ENCODE peak calls at places on chromosomes 7 and 10, in six cellular contexts. B is Peyer's patch, L is breast epithelium, H is neuronal stem cell, V is heart right ventricle, P is psoas muscle. Z is an unnamed sample. For H3K4me1, the result is how much of the 10 kb centered on the place peaks cover.

GRCh38 chr7:17421941-17422340 is 123.5 kb downstream of the AHR start:
- DNase-seq in B (no peak), L (no peak), H (no peak), V (no peak), P (no peak), Z (no peak)

GRCh38 chr10:44261710-44262455 is 123.0 kb downstream of the CXCL12 start:
- DNase-seq in B (no peak), L (no peak), H (no peak), V (peak), P (no peak), Z (no peak)

GRCh38 chr10:44195120-44196007 is 189.5 kb downstream of the CXCL12 start:
- DNase-seq in B (peak), L (peak), H (no peak), V (peak), P (peak), Z (no peak)

GRCh38 chr10:43576580-43576979 is 2.2 kb upstream of the ZNF239 start:
- DNase-seq in B (no peak), L (no peak), H (no peak), V (no peak), P (no peak), Z (no peak)

GRCh38 chr7:80950550-80950967 is 31.7 kb upstream of the SEMA3C start:
- DNase-seq in B (no peak), L (no peak), H (no peak), V (peak), P (no peak), Z (no peak)

GRCh38 chr7:23894891-23895569 is 185.0 kb downstream of the STK31 start:
- DNase-seq in B (no peak), L (no peak), H (no peak), V (no peak), P (no peak), Z (no peak)

GRCh38 chr10:120982507-120982906 is 131.3 kb downstream of the WDR11 start:
- DNase-seq in B (no peak), L (no peak), H (no peak), V (no peak), P (no peak), Z (no peak)

GRCh38 chr10:47421057-47421952 is 37.2 kb upstream of the ZNF488 start:
- DNase-seq in B (peak), L (no peak), H (no peak), V (no peak), P (no peak), Z (no peak)

GRCh38 chr10:31192475-31192874 is 126.5 kb upstream of the ZEB1 start:
- DNase-seq in B (no peak), L (no peak), H (no peak), V (no peak), P (no peak), Z (no peak)

GRCh38 chr10:77636967-77637473 is 588 bp downstream of the KCNMA1 start:
- DNase-seq in B (no peak), L (no peak), H (no peak), V (no peak), P (peak), Z (no peak)

GRCh38 chr7:98229991-98230745 is 18.9 kb downstream of the BHLHA15 start:
- DNase-seq in B (no peak), L (no peak), H (no peak), V (no peak), P (no peak), Z (no peak)

GRCh38 chr10:90887555-90887954 is 15.8 kb downstream of the RPP30 start:
- DNase-seq in B (no peak), L (no peak), H (no peak), V (no peak), P (no peak), Z (no peak)

GRCh38 chr7:28686418-28686800 is 271.7 kb downstream of the TRIL start:
- DNase-seq in B (no peak), L (no peak), H (peak), V (peak), P (no peak), Z (no peak)

GRCh38 chr7:52209658-52210057 is 825.8 kb upstream of the POM121L12 start:
- DNase-seq in B (no peak), L (no peak), H (no peak), V (no peak), P (no peak), Z (no peak)

GRCh38 chr7:123847868-123848267 is 2.9 kb downstream of the HYAL4 start:
- DNase-seq in B (no peak), L (no peak), H (no peak), V (no peak), P (no peak), Z (no peak)

GRCh38 chr10:86954681-86955500 is 2.5 kb downstream of the MMRN2 start:
- DNase-seq in B (no peak), L (no peak), H (no peak), V (no peak), P (no peak), Z (no peak)

GRCh38 chr7:101781384-101781783 is 36.0 kb upstream of the CUX1 start:
- DNase-seq in B (no peak), L (no peak), H (no peak), V (no peak), P (no peak), Z (no peak)

GRCh38 chr10:118241229-118242137 is 100.6 kb downstream of the FAM204A start:
- DNase-seq in B (peak), L (peak), H (peak), V (peak), P (peak), Z (peak)

GRCh38 chr10:70513848-70514309 is 35.3 kb downstream of the PALD1 start:
- DNase-seq in B (no peak), L (no peak), H (no peak), V (no peak), P (no peak), Z (no peak)

GRCh38 chr7:130489140-130489967 is 2.5 kb upstream of the MEST start:
- DNase-seq in B (no peak), L (no peak), H (no peak), V (no peak), P (no peak), Z (no peak)

GRCh38 chr10:17742918-17743317 is 9.1 kb upstream of the TMEM236 start:
- DNase-seq in B (peak), L (no peak), H (peak), V (peak), P (peak), Z (peak)

GRCh38 chr7:141891338-141891737 is 24.9 kb upstream of the OR9A4 start:
- DNase-seq in B (no peak), L (no peak), H (no peak), V (no peak), P (no peak), Z (no peak)

GRCh38 chr10:94416896-94417295 is 14.6 kb downstream of the TBC1D12 start:
- DNase-seq in B (no peak), L (no peak), H (no peak), V (no peak), P (no peak), Z (no peak)

GRCh38 chr10:119323085-119323670 is 115.8 kb downstream of the GRK5 start:
- DNase-seq in B (no peak), L (no peak), H (no peak), V (no peak), P (no peak), Z (no peak)

GRCh38 chr10:125886914-125887512 is 5.9 kb upstream of the DHX32 start:
- DNase-seq in B (no peak), L (no peak), H (no peak), V (no peak), P (no peak), Z (no peak)

GRCh38 chr10:97915346-97915745 is 65.7 kb downstream of the GOLGA7B start:
- DNase-seq in B (no peak), L (no peak), H (no peak), V (no peak), P (no peak), Z (no peak)

GRCh38 chr7:93194368-93194767 is 31.9 kb downstream of the HEPACAM2 start:
- DNase-seq in B (no peak), L (no peak), H (no peak), V (no peak), P (no peak), Z (no peak)

GRCh38 chr10:118472415-118472814 is 123.0 kb downstream of the PRLHR start:
- DNase-seq in B (no peak), L (no peak), H (no peak), V (no peak), P (no peak), Z (no peak)

GRCh38 chr10:84296071-84296981 is 32.1 kb upstream of the CCSER2 start:
- DNase-seq in B (no peak), L (no peak), H (no peak), V (peak), P (no peak), Z (no peak)

GRCh38 chr7:98212532-98213041 is 1.3 kb downstream of the BHLHA15 start:
- DNase-seq in B (no peak), L (no peak), H (no peak), V (no peak), P (no peak), Z (no peak)

GRCh38 chr10:93039721-93040120 is 20.9 kb upstream of the CYP26C1 start:
- DNase-seq in B (no peak), L (no peak), H (no peak), V (no peak), P (no peak), Z (no peak)

GRCh38 chr10:101894742-101895141 is 51.1 kb upstream of the KCNIP2 start:
- DNase-seq in B (no peak), L (no peak), H (no peak), V (peak), P (no peak), Z (no peak)

GRCh38 chr7:93117852-93118530 is at the start of gene SAMD9:
- DNase-seq in B (no peak), L (peak), H (no peak), V (peak), P (no peak), Z (peak)

GRCh38 chr10:72816565-72816964 is 77.0 kb upstream of the OIT3 start:
- DNase-seq in B (no peak), L (no peak), H (no peak), V (no peak), P (no peak), Z (no peak)

GRCh38 chr10:100014129-100014762 is 4.5 kb upstream of the DNMBP start:
- DNase-seq in B (no peak), L (no peak), H (no peak), V (no peak), P (no peak), Z (no peak)

GRCh38 chr7:149459540-149460433 is 1.1 kb downstream of the ZNF777 start:
- DNase-seq in B (no peak), L (no peak), H (peak), V (no peak), P (no peak), Z (no peak)

GRCh38 chr10:70809011-70809611 is 6.6 kb upstream of the SGPL1 start:
- DNase-seq in B (no peak), L (no peak), H (no peak), V (no peak), P (no peak), Z (no peak)

GRCh38 chr10:1241973-1242935 is 186.1 kb downstream of the WDR37 start:
- DNase-seq in B (peak), L (no peak), H (no peak), V (no peak), P (no peak), Z (no peak)

GRCh38 chr10:1242975-1243374 is 186.8 kb downstream of the WDR37 start:
- DNase-seq in B (peak), L (no peak), H (no peak), V (no peak), P (no peak), Z (no peak)

GRCh38 chr10:1243486-1244182 is 187.4 kb downstream of the WDR37 start:
- DNase-seq in B (peak), L (no peak), H (no peak), V (no peak), P (no peak), Z (no peak)

GRCh38 chr10:1240341-1240775 is 184.2 kb downstream of the WDR37 start:
- DNase-seq in B (peak), L (no peak), H (no peak), V (no peak), P (no peak), Z (peak)

DNA sequence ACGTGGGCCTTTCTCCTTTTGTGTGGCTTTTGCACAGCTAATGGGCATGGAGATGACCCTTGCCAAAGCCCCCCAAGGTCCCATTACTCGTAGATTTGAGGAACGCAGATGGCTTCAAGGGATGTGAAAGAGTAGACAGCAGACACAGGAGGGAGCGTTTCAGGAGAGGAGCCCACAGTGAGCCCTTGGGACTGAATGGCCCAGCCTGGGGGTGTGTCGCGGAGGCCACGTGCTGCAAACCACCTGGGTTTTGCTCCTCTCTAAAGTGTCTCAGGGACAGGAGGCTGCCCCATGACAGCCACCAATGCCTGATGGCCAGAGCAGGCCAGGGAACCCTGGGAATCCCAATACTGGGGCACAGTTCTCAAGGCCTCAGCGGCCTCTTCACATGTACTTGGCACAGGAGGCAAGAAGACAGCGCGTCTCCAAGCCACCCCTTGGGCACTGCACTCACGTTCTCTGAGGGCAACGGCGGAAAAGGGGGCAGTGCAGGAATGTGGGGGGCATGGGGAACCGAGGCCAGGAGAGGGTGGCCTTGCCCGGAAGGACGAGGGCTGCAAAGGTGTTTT is 185.2 kb downstream of the WDR37 start:
- DNase-seq in B (peak), L (no peak), H (no peak), V (no peak), P (no peak), Z (no peak)
- H3K27ac ChIP-seq in B (no peak), L (no peak), H (no peak), V (no peak), P (no peak), Z (no peak)

GRCh38 chr10:11223081-11223480 is 205.4 kb downstream of the CELF2 start:
- DNase-seq in B (no peak), L (no peak), H (no peak), V (no peak), P (no peak), Z (no peak)
- H3K4me1 ChIP-seq in B (under half), L (under half), H (under half), V (under half), P (under half), Z (half or more)

DNA sequence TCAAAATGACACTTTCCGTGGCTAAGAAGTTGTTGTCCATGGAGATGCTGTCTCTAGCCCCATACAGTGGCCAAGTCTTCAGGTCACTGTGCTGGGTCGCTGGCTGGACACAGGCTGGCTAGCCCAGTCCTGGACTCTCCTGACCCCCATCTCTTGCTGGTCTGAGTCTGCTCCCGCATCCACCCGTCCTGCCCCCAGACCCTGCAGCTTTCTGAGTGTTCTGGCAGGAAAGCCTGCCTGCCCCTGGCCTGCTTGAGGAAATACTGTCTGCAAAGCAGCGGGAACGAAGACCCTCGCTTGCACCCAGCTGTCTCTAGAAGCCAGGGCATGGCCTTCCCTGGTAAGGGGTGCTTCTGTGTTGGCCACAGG is 850 bp downstream of the ARHGAP22 start:
- DNase-seq in B (no peak), L (no peak), H (no peak), V (no peak), P (no peak), Z (no peak)
- H3K4me3 ChIP-seq in B (peak), L (peak), H (no peak), V (peak), P (peak), Z (no peak)

GRCh38 chr7:22430457-22430856 is 69.5 kb downstream of the STEAP1B start:
- DNase-seq in B (no peak), L (no peak), H (no peak), V (no peak), P (no peak), Z (no peak)

GRCh38 chr7:22435720-22436119 is 64.3 kb downstream of the STEAP1B start:
- DNase-seq in B (no peak), L (no peak), H (no peak), V (no peak), P (no peak), Z (no peak)

GRCh38 chr7:22432203-22432718 is 67.7 kb downstream of the STEAP1B start:
- DNase-seq in B (no peak), L (no peak), H (no peak), V (no peak), P (no peak), Z (no peak)

GRCh38 chr7:22435105-22435504 is 64.9 kb downstream of the STEAP1B start:
- DNase-seq in B (no peak), L (no peak), H (no peak), V (no peak), P (no peak), Z (no peak)

DNA sequence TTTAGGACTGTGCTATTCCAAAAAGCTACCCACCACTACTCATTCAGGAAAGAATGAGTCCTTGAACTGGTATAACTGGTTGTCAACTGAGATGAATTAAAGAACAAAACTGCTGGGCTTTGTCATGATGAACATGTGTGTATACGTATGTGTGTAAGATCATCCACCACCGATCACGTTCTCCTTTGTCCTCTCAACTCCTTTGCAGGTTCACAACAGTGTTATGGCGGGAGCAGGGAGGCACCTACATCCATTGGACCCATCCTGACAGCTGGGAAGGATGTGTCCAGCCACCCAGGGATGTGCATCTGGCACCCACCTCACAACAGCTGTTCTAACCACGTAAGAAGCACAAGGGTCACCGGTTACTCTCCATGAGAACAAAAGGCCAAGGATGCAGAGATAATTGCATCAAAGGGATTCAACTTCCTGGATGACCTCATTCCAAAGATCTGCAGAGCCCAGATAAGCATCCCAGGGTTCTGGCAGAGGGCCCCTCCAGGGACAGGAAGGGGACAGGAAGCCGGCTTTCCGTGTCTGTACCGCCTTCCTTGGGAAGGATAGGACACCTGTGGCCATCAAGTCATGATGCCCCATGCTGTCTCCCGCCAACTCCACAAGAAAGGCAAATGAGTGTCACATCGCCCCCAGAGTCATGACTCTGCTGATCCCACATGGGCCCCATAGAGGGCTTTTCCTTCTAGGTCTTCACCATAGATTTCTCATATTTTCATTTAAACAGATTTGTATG is 66.1 kb downstream of the STEAP1B start:
- DNase-seq in B (no peak), L (no peak), H (no peak), V (peak), P (peak), Z (no peak)
- H3K27ac ChIP-seq in B (no peak), L (peak), H (peak), V (no peak), P (peak), Z (no peak)

GRCh38 chr7:84142726-84143125 is 51.9 kb downstream of the SEMA3A start:
- DNase-seq in B (no peak), L (no peak), H (no peak), V (no peak), P (no peak), Z (no peak)

GRCh38 chr7:84144480-84144879 is 50.1 kb downstream of the SEMA3A start:
- DNase-seq in B (no peak), L (no peak), H (no peak), V (no peak), P (no peak), Z (no peak)

GRCh38 chr7:84149573-84149972 is 45.0 kb downstream of the SEMA3A start:
- DNase-seq in B (no peak), L (no peak), H (no peak), V (no peak), P (no peak), Z (no peak)

GRCh38 chr7:84145892-84146291 is 48.7 kb downstream of the SEMA3A start:
- DNase-seq in B (no peak), L (no peak), H (no peak), V (no peak), P (no peak), Z (no peak)

DNA sequence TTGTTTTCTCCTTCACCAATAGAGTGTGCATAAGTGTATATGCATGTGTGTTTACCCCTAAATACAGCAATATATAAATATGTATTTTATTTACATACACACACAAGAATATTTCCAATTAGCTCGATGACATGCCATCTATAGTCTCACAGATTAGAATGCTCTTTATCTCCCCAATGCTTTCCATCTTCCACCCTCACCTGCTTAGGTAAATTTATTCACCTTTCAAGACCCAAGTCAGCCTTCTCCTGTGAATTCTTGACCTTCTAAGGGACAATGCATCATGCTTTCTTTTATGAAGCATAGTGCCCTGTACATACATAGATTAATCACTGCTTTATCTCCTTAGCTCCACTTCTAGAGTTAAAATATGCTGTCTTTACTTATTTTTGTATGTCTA is 49.7 kb downstream of the SEMA3A start:
- DNase-seq in B (no peak), L (no peak), H (no peak), V (no peak), P (no peak), Z (no peak)
- H3K4me1 ChIP-seq in B (under half), L (under half), H (under half), V (under half), P (under half), Z (under half)

DNA sequence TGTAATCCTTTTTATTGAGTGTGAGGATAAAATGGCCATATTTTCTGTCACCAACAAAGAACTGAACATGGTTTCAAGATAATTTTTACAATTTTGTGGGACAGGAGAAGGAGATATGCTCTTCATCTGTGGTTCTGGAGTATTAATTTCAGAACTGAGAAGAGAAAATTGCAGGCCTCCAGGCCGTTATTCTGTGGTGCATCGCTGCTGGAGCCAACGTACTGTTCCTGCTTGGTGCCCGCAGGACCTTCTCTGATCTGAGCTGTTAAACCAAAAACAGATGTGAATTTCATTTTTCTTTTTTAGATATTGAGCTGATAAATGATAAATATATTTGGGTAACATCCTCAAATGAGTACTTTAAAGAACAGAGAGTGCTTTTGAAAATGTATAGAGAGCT is 63.9 kb downstream of the IKZF1 start:
- DNase-seq in B (no peak), L (no peak), H (no peak), V (no peak), P (no peak), Z (no peak)
- H3K4me3 ChIP-seq in B (no peak), L (no peak), H (no peak), V (no peak), P (no peak), Z (peak)

Z was measured in CD4-positive, CD25-positive, alpha-beta regulatory T cell.